ENCODE peak calls at places on chromosomes 7 and 10, in ten cellular contexts. N is heart right ventricle, F is RWPE1, A is brain microvascular endothelial cell, U is WTC11, S is left ventricle myocardium inferior, P is PC-9, G is IMR-90, Z is GM10248, D is kidney epithelial cell. L is an unnamed sample.

GRCh38 chr7:40717242-40717641 is 582.4 kb downstream of the SUGCT start:
- DNase-seq in A (peak; percentile 90), F (peak; percentile 83), G (peak; percentile 81), D (peak; percentile 70), N (peak; percentile 58), Z (no peak), U (peak; percentile 75), P (peak; percentile 51), S (peak; percentile 72), L (peak; percentile 66)

GRCh38 chr7:117435475-117436043 is 8.3 kb upstream of the ASZ1 start:
- DNase-seq in A (no peak), S (no peak), N (no peak), P (peak; percentile 39), U (no peak), F (no peak), D (peak; percentile 92), G (no peak), Z (peak; percentile 34), L (no peak)

GRCh38 chr10:127600479-127600878 is 51.4 kb downstream of the NPS start:
- DNase-seq in U (peak; percentile 74), A (no peak), D (no peak), N (no peak), Z (no peak), P (no peak), S (no peak), G (no peak), F (no peak), L (no peak)

GRCh38 chr7:76282344-76283253 is 19.9 kb upstream of the HSPB1 start:
- DNase-seq in F (no peak), U (peak; percentile 71), S (no peak), N (no peak), P (no peak), Z (no peak), D (no peak), A (no peak), G (no peak), L (no peak)

GRCh38 chr7:29878081-29878688 is 71.9 kb downstream of the WIPF3 start:
- DNase-seq in G (peak; percentile 46), U (no peak), A (peak; percentile 68), N (no peak), Z (peak; percentile 37), P (peak; percentile 59), S (no peak), F (peak; percentile 58), D (no peak), L (no peak)

GRCh38 chr10:119658274-119658673 is 7.1 kb downstream of the BAG3 start:
- DNase-seq in F (peak; percentile 90), P (peak; percentile 79), N (peak; percentile 73), S (peak; percentile 80), G (peak; percentile 94), Z (no peak), A (peak; percentile 94), D (peak; percentile 88), U (no peak), L (peak; percentile 91)

GRCh38 chr7:77415822-77416620 is at the start of gene GSAP:
- DNase-seq in Z (peak; percentile 81), N (peak; percentile 67), G (no peak), P (no peak), U (peak; percentile 57), A (no peak), S (peak; percentile 71), D (no peak), F (peak; percentile 68), L (no peak)

GRCh38 chr10:71644307-71645180 is 75.0 kb downstream of the C10orf105 start:
- DNase-seq in A (no peak), F (no peak), G (no peak), D (no peak), P (no peak), N (no peak), Z (peak; percentile 69), U (no peak), S (no peak), L (no peak)

GRCh38 chr10:35300063-35300699 is 36.1 kb upstream of the CCNY start:
- DNase-seq in D (no peak), P (no peak), A (peak; percentile 52), G (peak; percentile 43), N (no peak), Z (peak; percentile 71), S (peak; percentile 23), U (no peak), F (peak; percentile 79), L (peak; percentile 60)

GRCh38 chr7:116455009-116455408 is 44.5 kb upstream of the CAV2 start:
- DNase-seq in A (no peak), N (no peak), P (no peak), Z (no peak), G (peak; percentile 87), U (no peak), D (no peak), S (no peak), F (no peak), L (no peak)

DNA sequence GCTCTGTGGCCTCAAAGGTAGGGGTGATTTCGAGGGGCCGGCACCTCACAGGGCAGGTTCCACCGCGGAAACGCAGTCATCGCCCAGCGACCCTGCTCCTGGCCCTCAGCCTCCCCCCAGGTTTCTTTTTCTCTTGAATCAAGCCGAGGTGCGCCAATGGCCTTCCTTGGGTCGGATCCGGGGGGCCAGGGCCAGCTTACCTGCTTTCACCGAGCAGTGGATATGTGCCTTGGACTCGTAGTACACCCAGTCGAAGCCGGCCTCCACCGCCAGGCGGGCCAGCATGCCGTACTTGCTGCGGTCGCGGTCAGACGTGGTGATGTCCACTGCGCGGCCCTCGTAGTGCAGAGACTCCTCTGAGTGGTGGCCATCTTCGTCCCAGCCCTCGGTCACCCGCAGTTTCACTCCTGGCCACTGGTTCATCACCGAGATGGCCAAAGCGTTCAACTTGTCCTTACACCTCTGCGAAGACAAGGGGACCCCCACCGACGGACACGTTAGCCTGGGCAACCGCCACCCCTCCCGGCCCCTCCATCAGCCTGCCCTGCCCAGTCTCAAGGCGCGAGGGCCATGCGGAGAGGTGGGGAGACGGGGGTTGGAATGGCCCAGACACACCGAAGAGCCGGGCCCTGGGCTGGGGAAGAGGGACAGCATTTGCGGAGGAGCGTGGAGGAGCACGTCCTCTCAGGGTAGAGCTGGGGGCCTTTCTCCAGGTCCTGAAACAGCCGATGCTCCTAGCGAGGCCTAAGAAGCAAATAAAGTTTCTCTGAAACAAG is 6.0 kb downstream of the SHH start:
- DNase-seq in D (no peak), S (no peak), N (no peak), Z (no peak), G (no peak), P (no peak), U (no peak), F (no peak), A (no peak), L (no peak)
- TF ChIP-seq CTCF in D (no peak), S (no peak), N (no peak), Z (no peak), G (no peak), P (no peak), U (no peak), F (no peak), A (peak; percentile 39), L (no peak)

GRCh38 chr10:5737352-5737751 is 52.7 kb downstream of the TASOR2 start:
- DNase-seq in Z (no peak), S (no peak), A (no peak), D (no peak), U (peak; percentile 48), N (no peak), G (no peak), P (no peak), F (no peak), L (no peak)
- TF ChIP-seq CTCF in Z (no peak), S (no peak), A (peak; percentile 34), D (no peak), U (no peak), N (no peak), G (no peak), P (no peak), F (no peak), L (no peak)

DNA sequence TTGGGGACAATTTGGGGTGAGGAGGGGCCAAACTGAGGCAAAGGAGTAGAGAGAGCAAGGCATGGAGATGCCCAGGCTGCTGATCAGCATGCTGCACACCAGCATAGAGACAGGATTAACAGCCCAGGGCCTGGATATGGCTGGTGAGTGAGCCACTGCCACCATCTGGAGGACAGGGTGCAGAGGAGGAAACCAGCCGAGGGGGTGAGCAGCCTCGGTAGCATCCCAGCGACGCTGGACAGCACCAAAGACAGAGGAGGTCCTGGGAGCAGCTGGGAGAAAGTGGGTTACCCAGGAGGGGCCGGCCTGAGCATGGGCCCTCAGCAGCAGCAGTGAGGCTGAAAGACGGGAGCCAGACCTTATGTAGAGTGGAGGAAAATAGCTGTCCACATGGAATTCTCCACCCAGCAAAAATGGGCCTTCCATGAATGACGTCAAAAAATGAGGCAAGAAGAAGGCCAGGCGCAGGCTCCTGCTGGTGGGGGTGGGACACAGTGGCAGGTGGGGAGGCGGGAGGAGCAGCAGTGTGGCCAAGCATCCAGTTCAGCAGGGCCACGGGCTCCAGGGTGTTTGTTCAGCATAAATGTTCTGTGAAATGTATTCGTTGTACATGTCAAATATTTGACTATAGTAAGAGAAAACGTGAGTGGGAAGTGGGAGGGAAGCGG is 16.7 kb downstream of the RET start:
- DNase-seq in P (no peak), U (peak; percentile 42), N (no peak), F (no peak), G (peak; percentile 6), D (no peak), A (no peak), S (no peak), Z (no peak), L (no peak)
- TF ChIP-seq CTCF in P (no peak), U (no peak), N (peak; percentile 13), F (no peak), G (peak; percentile 18), D (no peak), A (peak; percentile 17), S (peak; percentile 22), Z (peak; percentile 2), L (no peak)

GRCh38 chr10:46224414-46224682 is 62.4 kb upstream of the ANTXRL start:
- DNase-seq in U (no peak), N (no peak), S (no peak), A (no peak), Z (no peak), G (no peak), F (no peak), D (no peak), P (no peak), L (no peak)

GRCh38 chr10:46220872-46221538 is 65.8 kb upstream of the ANTXRL start:
- DNase-seq in Z (peak; percentile 1), P (no peak), D (no peak), U (no peak), G (no peak), A (no peak), N (no peak), S (no peak), F (no peak), L (no peak)

GRCh38 chr10:46223626-46224413 is 63.0 kb upstream of the ANTXRL start:
- DNase-seq in S (no peak), P (no peak), U (no peak), F (no peak), G (no peak), A (no peak), Z (no peak), N (no peak), D (no peak), L (peak; percentile 57)

GRCh38 chr10:46222364-46222935 is 64.3 kb upstream of the ANTXRL start:
- DNase-seq in G (peak; percentile 56), D (no peak), P (peak; percentile 76), U (no peak), Z (no peak), N (no peak), A (peak; percentile 48), S (no peak), F (no peak), L (no peak)

DNA sequence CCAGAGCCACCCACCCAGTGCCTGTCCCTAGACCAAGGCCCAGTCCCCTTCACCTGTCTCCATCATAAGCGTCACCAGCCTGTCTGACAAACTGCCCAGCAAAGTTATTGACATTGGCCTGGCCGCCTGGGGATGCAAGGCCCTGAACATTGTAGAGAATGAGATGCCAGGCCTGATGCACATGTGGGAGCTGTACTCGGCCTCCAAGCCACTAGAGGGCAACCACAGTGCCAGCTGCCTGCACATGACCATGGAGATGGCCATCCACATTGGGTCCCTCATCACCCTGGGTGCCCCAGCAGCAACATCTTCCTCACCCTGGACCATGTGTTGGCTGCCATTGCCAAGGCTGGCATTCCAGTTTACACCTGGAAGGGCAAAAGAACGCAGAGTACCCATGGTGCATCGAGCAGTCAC is 63.7 kb upstream of the ANTXRL start:
- DNase-seq in U (no peak), P (no peak), N (no peak), S (no peak), A (no peak), D (no peak), F (no peak), G (no peak), Z (peak; percentile 24), L (no peak)
- TF ChIP-seq CTCF in U (no peak), P (peak; percentile 56), N (peak; percentile 7), S (no peak), A (peak; percentile 36), D (no peak), F (peak; percentile 15), G (no peak), Z (peak; percentile 33), L (no peak)